ENCODE peak calls at places on chromosomes 4 and X, in four cellular contexts. N is K562, U is H1, B is HepG2. G is an unnamed sample.

GRCh38 chr4:1449833-1450741 is 43.8 kb upstream of the NKX1-1 start:
- DNase-seq in N (no peak), B (no peak), U (no peak), G (no peak)

GRCh38 chrX:9942086-9942485 is 25.1 kb upstream of the CLDN34 start:
- DNase-seq in B (no peak), N (no peak), U (no peak), G (peak; percentile 69)

GRCh38 chr4:140906984-140907962 is 151.1 kb upstream of the TBC1D9 start:
- DNase-seq in U (no peak), N (no peak), B (no peak), G (no peak)

GRCh38 chrX:119391279-119391678 is 7.9 kb upstream of the SLC25A43 start:
- DNase-seq in U (no peak), B (peak; percentile 22), N (no peak), G (no peak)

GRCh38 chr4:12881945-12882589 is 602.1 kb downstream of the RAB28 start:
- DNase-seq in B (no peak), N (no peak), U (no peak), G (no peak)

GRCh38 chrX:77953300-77953699 is 16.1 kb downstream of the PGAM4 start:
- DNase-seq in N (no peak), B (no peak), U (no peak), G (no peak)

GRCh38 chr4:32985256-32985655 is 2265.1 kb downstream of the PCDH7 start:
- DNase-seq in U (no peak), N (no peak), B (no peak), G (no peak)

GRCh38 chr4:87908341-87908740 is 67.2 kb upstream of the SPP1 start:
- DNase-seq in U (no peak), N (no peak), B (no peak), G (no peak)

GRCh38 chr4:24984602-24985532 is 45.9 kb downstream of the LGI2 start:
- DNase-seq in N (no peak), U (no peak), B (no peak), G (no peak)

GRCh38 chr4:117412661-117413060 is 327.3 kb upstream of the TRAM1L1 start:
- DNase-seq in U (no peak), B (no peak), N (no peak), G (no peak)

GRCh38 chr4:26273308-26273980 is 47.4 kb upstream of the RBPJ start:
- DNase-seq in B (no peak), U (no peak), N (no peak), G (no peak)

DNA sequence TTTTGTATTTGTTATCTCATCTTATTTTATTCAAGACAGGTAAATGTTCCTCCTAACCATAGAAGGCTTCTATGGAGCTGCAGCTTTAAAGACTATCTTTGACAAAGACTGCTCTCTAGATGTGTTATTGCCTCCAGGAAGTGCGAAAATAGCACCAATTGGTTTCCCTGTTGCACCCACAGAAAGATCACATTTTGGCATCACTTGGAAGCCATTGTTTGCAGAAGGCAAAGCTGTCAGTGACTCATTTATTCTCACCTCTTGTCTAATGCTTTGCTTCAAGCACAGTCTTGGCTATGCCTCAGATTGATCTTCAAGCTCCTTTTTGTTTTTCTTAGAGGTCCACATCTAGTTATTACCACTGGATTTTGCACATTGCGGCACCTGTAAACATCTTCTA is 150.3 kb downstream of the PCDH7 start:
- DNase-seq in U (no peak), N (no peak), B (no peak), G (no peak)
- TF ChIP-seq HDAC6 in U (no peak), N (no peak), B (no peak), G (no peak)

DNA sequence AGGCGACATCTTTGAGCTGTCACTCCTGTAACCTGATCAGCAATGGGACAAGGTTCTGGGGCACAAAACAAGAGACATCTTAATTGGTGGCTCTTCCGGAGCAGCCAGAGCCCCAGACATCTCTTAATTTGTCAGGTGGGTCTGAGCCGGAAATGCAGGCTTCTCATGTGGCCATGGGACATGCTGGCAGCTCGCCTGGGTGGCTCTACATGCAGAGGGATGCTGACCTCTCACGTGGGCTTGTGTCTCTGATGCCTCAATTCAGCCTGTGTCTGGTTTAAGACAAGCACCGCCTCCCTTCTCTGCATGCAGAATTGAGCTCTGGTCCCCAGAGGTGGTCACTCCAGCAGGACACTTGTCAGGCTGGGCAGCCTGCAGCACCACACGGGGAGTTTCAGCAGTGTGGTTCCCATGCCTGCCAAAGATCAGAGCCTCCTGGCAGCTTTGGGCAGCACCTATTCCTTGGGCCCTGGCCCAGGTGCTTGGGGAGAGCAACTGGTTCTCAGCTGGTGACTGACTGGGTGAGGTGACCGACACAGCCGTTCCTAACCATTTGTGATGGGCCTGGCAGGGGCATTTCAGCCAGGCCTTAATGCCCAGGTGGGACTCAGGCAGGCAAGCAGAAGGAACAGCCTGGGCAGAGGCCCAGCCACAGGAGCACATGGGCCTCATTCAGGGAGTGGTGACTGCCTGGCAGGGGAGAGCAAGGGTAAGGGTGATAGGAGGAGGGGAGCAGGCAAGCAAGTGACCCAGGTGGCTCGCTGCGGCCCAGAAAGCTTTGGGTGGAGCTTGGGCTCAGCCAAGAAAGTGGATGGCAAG is 53.4 kb downstream of the HMX1 start:
- DNase-seq in B (no peak), N (no peak), U (peak; percentile 32), G (no peak)
- TF ChIP-seq HDAC6 in B (no peak), N (no peak), U (no peak), G (no peak)

DNA sequence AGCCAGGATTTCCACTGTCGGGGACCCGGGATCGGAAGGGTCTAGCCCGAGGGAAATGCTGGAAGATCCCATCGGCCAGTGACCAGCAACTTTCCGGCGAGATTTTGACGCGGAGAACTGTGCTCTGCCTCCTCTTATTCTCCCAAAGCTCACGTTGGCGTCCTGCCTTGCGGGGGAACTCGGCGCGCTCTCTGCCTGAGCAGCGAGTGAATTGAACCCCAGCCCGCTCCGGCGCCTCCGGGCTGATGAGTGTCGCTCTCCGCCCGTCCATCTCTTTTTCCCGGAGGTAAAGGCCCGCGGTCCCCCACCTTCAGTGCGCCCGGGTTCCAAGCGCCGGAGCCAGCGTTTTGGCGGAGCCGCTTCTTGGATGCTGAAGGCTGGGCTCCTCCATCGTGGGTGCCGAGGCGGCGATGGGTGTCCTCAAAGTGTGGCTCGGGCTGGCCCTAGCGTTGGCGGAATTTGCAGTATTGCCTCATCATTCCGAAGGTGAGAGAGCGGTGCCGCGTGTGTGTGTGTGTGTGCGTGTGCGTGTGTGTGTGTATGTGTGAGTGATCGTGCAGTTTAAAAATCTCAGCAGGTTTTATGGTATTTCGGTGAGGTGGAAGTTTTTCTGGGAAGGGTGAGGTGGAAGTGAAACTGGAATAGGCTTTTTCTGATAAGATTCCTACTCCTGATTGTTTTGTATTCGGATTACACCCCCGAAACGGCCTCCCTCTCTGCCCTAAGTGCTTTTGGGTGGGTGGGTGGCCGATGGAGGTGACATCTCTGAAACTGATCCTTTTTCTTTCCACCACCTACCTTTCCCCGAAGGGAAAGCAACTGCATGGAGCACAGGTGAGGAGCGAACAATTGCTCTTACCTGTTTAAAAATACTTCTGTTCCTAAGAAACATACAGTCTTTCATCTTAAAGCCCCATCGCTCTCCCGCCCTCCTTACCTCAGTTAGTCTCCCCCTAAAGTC is 757 bp downstream of the FRAS1 start:
- DNase-seq in B (peak; percentile 54), N (no peak), U (peak; percentile 61), G (no peak)
- TF ChIP-seq HDAC6 in B (no peak), N (no peak), U (no peak), G (no peak)

DNA sequence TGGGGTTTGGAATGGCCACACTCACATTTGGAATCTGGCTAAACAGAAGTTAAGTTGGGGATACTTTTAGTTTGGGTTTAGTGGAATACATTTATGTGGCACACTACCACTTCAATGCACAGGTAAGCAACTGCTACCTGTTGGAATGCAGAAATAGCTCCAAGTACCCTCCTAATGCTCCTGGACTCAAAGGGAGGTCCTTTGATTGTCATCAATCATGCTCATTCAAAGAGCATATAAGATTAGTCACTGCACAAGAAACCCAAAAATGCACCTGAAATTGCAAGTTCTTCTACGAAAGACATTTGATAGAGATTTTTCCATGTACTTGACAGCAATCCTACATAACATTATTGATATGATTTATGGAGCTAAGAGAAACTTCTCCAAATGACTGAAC is 247.7 kb downstream of the ANKRD50 start:
- DNase-seq in U (no peak), N (no peak), B (no peak), G (no peak)
- TF ChIP-seq HDAC6 in U (no peak), N (no peak), B (no peak), G (no peak)

GRCh38 chrX:151714367-151714766 is 1.5 kb upstream of the FATE1 start:
- DNase-seq in N (no peak), B (no peak), U (no peak), G (no peak)
- TF ChIP-seq HDAC6 in N (no peak), B (no peak), U (no peak), G (no peak)

GRCh38 chrX:46840946-46841740 is 4.3 kb downstream of the RP2 start:
- DNase-seq in B (no peak), U (no peak), N (no peak), G (no peak)
- TF ChIP-seq HDAC6 in B (no peak), U (no peak), N (no peak), G (no peak)

GRCh38 chr4:104531390-104531789 is 36.7 kb upstream of the CXXC4 start:
- DNase-seq in N (no peak), B (no peak), U (no peak), G (no peak)

DNA sequence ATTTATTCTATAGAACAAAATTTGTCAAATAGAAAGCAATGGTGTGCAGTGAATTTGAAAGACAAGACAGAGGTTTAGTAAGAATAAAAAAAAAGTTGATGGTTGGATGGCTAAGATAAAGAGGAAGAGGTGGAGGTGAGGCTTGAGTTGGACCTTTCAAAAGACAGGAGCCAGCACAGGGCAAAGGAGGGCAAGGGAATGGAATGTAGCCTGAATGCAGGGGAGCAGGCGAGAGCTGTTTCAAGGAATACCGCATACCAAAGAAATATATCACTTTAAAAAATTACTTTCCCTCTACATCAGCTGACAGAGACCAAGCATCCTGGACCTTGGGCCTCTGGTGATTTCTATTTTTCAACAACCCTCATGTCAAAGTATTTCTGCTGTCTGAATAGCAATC is 38.0 kb upstream of the CXXC4 start:
- DNase-seq in B (no peak), U (no peak), N (no peak), G (no peak)
- TF ChIP-seq HDAC6 in B (no peak), U (no peak), N (no peak), G (no peak)

GRCh38 chr4:4247711-4248035 is 350 bp downstream of the TMEM128 start:
- DNase-seq in B (no peak), U (no peak), N (no peak), G (no peak)
- TF ChIP-seq HDAC6 in B (no peak), U (no peak), N (no peak), G (no peak)

DNA sequence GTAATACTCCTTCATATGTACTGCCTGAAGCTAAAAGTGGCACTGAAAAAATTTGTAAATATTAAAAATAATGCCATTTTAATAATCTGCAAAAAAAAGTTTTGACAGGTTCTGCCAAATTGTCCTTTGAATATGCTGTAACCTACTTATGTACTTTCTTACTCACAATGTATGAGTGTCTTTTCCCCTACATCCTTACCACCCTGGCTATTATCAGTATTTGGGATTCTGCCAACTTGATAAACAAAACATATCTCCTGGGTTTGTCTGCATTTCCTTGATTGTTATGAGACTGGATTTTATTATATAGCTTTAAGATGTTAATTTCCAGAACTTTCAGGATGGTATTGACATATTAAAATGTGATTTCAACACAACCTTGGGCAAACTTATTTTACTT is 187.9 kb downstream of the CHM start:
- DNase-seq in U (no peak), N (no peak), B (no peak), G (no peak)
- TF ChIP-seq HDAC6 in U (no peak), N (no peak), B (no peak), G (no peak)